ENCODE peak calls at places on chromosome 6, in four cellular contexts. C is spleen, P is left ventricle myocardium inferior, M is psoas muscle. A is an unnamed sample.

GRCh38 chr6:129686941-129687627 is 22.9 kb downstream of the ARHGAP18 start:
- DNase-seq in P (no peak), C (no peak), M (no peak), A (no peak)

GRCh38 chr6:50030777-50031562 is 9.2 kb upstream of the DEFB110 start:
- DNase-seq in M (no peak), C (no peak), P (no peak), A (no peak)

GRCh38 chr6:15389759-15390723 is 144.2 kb downstream of the JARID2 start:
- DNase-seq in C (no peak), M (no peak), P (no peak), A (no peak)

GRCh38 chr6:166419717-166420116 is 37.0 kb upstream of the MPC1 start:
- DNase-seq in P (no peak), M (no peak), C (no peak), A (no peak)

GRCh38 chr6:39879535-39879934 is 54.7 kb downstream of the MOCS1 start:
- DNase-seq in C (no peak), P (no peak), M (no peak), A (no peak)

GRCh38 chr6:7112741-7113313 is 5.1 kb downstream of the RREB1 start:
- DNase-seq in M (no peak), P (no peak), C (peak; percentile 83), A (no peak)

GRCh38 chr6:19070520-19070919 is 683.4 kb downstream of the RNF144B start:
- DNase-seq in P (no peak), M (no peak), C (no peak), A (no peak)

GRCh38 chr6:169825558-169826225 is 74.3 kb downstream of the ERMARD start:
- DNase-seq in M (no peak), C (peak; percentile 55), P (no peak), A (no peak)

GRCh38 chr6:165774903-165775608 is 112.0 kb upstream of the PDE10A start:
- DNase-seq in M (no peak), C (no peak), P (peak; percentile 40), A (no peak)

GRCh38 chr6:46437671-46438221 is 53.5 kb downstream of the RCAN2 start:
- DNase-seq in M (no peak), P (no peak), C (no peak), A (no peak)

GRCh38 chr6:87473419-87473903 is 687 bp downstream of the SLC35A1 start:
- DNase-seq in C (no peak), M (no peak), P (no peak), A (no peak)

GRCh38 chr6:106547053-106547414 is 82.3 kb downstream of the RTN4IP1 start:
- DNase-seq in P (no peak), C (no peak), M (no peak), A (no peak)

GRCh38 chr6:143961868-143962643 is 46.0 kb downstream of the PLAGL1 start:
- DNase-seq in M (no peak), P (no peak), C (no peak), A (no peak)

GRCh38 chr6:155495011-155495768 is 39.6 kb upstream of the NOX3 start:
- DNase-seq in P (peak; percentile 18), M (peak; percentile 43), C (no peak), A (peak; percentile 68)

GRCh38 chr6:81859884-81860283 is 107.4 kb upstream of the TENT5A start:
- DNase-seq in C (no peak), P (peak; percentile 46), M (no peak), A (peak; percentile 88)

GRCh38 chr6:151493495-151494234 is at the start of gene CCDC170:
- DNase-seq in M (peak; percentile 44), C (peak; percentile 87), P (peak; percentile 53), A (peak; percentile 88)

GRCh38 chr6:142758257-142759025 is 186.5 kb downstream of the HIVEP2 start:
- DNase-seq in M (no peak), P (no peak), C (no peak), A (peak; percentile 50)

GRCh38 chr6:153143200-153143599 is 12.1 kb upstream of the RGS17 start:
- DNase-seq in C (no peak), P (no peak), M (no peak), A (no peak)

DNA sequence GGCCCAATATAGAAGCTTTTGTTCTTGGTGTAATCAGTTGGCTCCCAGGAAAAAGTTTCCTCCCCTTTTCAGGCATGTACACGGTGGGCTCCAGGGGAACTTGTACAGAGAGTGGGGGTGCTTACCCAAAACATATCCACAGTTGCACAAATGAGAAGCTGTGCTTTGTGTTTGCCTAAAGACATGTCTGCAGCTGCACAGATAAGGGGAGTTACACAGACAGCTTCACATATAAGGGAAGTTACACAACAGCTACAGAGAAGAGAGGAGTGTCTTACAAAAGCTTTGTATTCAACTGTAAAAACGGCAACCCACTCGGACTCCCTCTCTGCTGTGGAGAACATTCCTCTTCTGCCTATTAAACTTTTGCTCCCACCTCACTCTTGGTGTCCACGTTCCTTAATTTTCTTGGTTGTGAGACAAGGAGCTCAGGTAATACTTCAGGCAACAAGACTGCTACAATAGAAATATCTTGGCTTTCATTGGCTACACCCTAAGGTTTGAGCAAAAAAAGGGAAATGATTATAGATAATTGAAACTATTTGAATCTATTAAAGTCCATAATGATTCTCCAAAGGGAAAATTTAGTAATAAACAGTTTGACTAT is 7.4 kb upstream of the PNRC1 start:
- DNase-seq in M (no peak), P (no peak), C (no peak), A (no peak)
- H3K4me3 ChIP-seq in M (no peak overlapping the region), P (no peak overlapping the region), C (no peak overlapping the region), A (no peak overlapping the region)

GRCh38 chr6:139904158-139904533 is 529.7 kb upstream of the CITED2 start:
- DNase-seq in P (no peak), C (no peak), M (no peak), A (no peak)
- H3K4me3 ChIP-seq in P (no peak overlapping the region), C (no peak overlapping the region), M (no peak overlapping the region), A (no peak overlapping the region)

GRCh38 chr6:159053781-159054398 is 9.1 kb upstream of the TAGAP start:
- DNase-seq in P (no peak), C (no peak), M (no peak), A (no peak)
- H3K4me3 ChIP-seq in P (no peak overlapping the region), C (no peak overlapping the region), M (no peak overlapping the region), A (no peak overlapping the region)

GRCh38 chr6:25166955-25167753 is 112.0 kb upstream of the CARMIL1 start:
- DNase-seq in C (no peak), M (no peak), P (no peak), A (no peak)
- H3K4me3 ChIP-seq in C (no peak overlapping the region), M (no peak overlapping the region), P (no peak overlapping the region), A (no peak overlapping the region)

DNA sequence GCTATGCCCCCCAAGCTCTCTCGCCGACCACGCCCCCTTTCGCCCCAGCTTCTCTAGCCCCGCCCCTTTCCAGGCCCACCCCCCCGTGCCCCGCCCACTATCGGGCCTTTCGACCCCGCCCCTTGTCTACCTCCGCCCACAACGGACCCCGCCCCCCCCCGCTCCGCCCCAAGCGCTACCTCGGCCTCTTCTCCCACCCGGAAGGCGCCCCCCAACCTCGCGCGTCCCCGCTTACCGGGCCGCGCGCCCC is 201 bp downstream of the ZBTB22 start:
- DNase-seq in M (no peak), C (no peak), P (no peak), A (no peak)
- H3K4me3 ChIP-seq in M (peak overlapping the region; percentile 68), C (peak overlapping the region; percentile 60), P (peak overlapping the region; percentile 74), A (peak overlapping the region; percentile 88)

GRCh38 chr6:141394125-141394536 is 738.6 kb upstream of the GJE1 start:
- DNase-seq in C (no peak), P (no peak), M (no peak), A (peak; percentile 5)
- H3K4me3 ChIP-seq in C (no peak overlapping the region), P (no peak overlapping the region), M (no peak overlapping the region), A (no peak overlapping the region)